ENCODE peak calls at places on chromosomes 7 and 10, in seven cellular contexts. F, K, H, U, J, Z and I are unnamed samples.

GRCh38 chr10:29688230-29688634 is 53.5 kb upstream of the SVIL start:
- DNase-seq in F (no peak), K (no peak), H (no peak), U (no peak), J (no peak), Z (no peak), I (no peak)

GRCh38 chr7:43642897-43643630 is 60.2 kb downstream of the STK17A start:
- DNase-seq in F (no peak), K (no peak), H (no peak), U (no peak), J (no peak), Z (no peak), I (no peak)

GRCh38 chr7:30618961-30619360 is 24.3 kb downstream of the GARS1 start:
- DNase-seq in F (no peak), K (no peak), H (no peak), U (no peak), J (no peak), Z (no peak), I (no peak)

GRCh38 chr7:47154781-47155180 is 427.1 kb downstream of the TNS3 start:
- DNase-seq in F (no peak), K (no peak), H (no peak), U (no peak), J (no peak), Z (no peak), I (no peak)

GRCh38 chr7:152354061-152354460 is 81.7 kb downstream of the KMT2C start:
- DNase-seq in F (no peak), K (no peak), H (no peak), U (no peak), J (no peak), Z (no peak), I (no peak)

GRCh38 chr10:114821915-114822770 is 563 bp downstream of the FHIP2A start:
- DNase-seq in F (no peak), K (peak; percentile 25), H (peak; percentile 46), U (peak; percentile 31), J (peak; percentile 47), Z (no peak), I (peak; percentile 62)

GRCh38 chr10:113965077-113965476 is 78.6 kb upstream of the ADRB1 start:
- DNase-seq in F (no peak), K (no peak), H (no peak), U (no peak), J (no peak), Z (no peak), I (no peak)

GRCh38 chr7:27141138-27141537 is 2.3 kb downstream of the HOXA5 start:
- DNase-seq in F (no peak), K (no peak), H (no peak), U (no peak), J (no peak), Z (no peak), I (no peak)

GRCh38 chr7:122743211-122743610 is 40.5 kb upstream of the RNF148 start:
- DNase-seq in F (no peak), K (no peak), H (no peak), U (no peak), J (no peak), Z (no peak), I (no peak)

GRCh38 chr7:13821152-13821787 is 168.2 kb downstream of the ETV1 start:
- DNase-seq in F (no peak), K (peak; percentile 18), H (no peak), U (no peak), J (no peak), Z (no peak), I (no peak)

GRCh38 chr10:19788075-19788686 is 28.1 kb upstream of the PLXDC2 start:
- DNase-seq in F (no peak), K (peak; percentile 23), H (peak; percentile 57), U (peak; percentile 74), J (no peak), Z (no peak), I (no peak)

DNA sequence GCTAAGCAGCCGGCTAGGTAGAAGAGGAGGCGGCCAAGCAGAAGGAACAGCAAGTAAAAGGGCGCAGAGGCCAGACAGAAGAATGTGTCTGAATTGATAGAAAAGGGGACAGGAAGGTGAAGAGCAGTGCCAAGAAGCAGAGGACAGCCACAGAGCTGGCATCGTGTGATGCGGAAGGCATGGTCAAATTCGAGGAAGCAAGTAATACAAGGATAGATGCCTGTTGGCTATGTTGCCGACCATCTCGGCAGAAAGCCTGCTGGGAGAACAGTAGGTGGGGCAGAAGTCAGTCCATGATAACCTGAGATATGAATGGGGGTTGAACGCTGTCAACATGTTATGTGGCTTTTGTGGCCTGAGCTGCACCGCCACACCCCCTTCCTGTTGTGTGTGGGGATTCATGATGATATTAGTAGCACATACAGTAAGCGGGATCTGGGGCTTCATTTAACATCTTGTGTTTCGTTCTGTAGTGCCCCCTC is 25.7 kb downstream of the ST8SIA6 start:
- DNase-seq in F (no peak), K (peak; percentile 15), H (no peak), U (no peak), J (no peak), Z (no peak), I (no peak)
- TF ChIP-seq POLR2A in F (no peak), K (no peak), H (no peak), U (no peak), J (no peak), Z (no peak), I (no peak)

GRCh38 chr10:132665946-132666732 is 119.8 kb downstream of the NKX6-2 start:
- DNase-seq in F (no peak), K (no peak), H (peak; percentile 71), U (no peak), J (peak; percentile 3), Z (no peak), I (no peak)
- TF ChIP-seq EP300 in F (no peak), K (no peak), H (no peak), U (no peak), J (no peak), Z (no peak), I (no peak)

DNA sequence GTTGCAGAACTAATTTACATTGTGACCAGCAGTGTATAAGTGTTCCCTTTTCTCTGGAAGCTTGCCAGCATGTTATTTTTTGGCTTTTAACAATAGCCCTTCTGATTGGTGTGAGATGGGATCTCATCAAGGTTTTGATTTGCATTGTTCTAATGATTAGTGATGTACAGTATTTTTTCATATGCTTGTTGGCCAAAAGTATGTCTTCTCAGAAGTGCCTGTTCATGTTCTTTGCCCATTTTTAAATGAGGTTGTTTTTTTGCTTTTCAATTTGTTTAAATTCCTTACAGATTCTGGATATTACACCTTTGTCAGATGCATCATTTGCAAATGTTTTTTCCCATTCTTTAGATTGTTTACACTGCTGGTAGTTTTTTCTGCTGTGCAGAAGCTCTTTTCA is 627.0 kb upstream of the CNTNAP2 start:
- DNase-seq in F (no peak), K (no peak), H (no peak), U (no peak), J (no peak), Z (no peak), I (no peak)
- TF ChIP-seq POLR2A in F (no peak), K (no peak), H (no peak), U (no peak), J (no peak), Z (no peak), I (no peak)

DNA sequence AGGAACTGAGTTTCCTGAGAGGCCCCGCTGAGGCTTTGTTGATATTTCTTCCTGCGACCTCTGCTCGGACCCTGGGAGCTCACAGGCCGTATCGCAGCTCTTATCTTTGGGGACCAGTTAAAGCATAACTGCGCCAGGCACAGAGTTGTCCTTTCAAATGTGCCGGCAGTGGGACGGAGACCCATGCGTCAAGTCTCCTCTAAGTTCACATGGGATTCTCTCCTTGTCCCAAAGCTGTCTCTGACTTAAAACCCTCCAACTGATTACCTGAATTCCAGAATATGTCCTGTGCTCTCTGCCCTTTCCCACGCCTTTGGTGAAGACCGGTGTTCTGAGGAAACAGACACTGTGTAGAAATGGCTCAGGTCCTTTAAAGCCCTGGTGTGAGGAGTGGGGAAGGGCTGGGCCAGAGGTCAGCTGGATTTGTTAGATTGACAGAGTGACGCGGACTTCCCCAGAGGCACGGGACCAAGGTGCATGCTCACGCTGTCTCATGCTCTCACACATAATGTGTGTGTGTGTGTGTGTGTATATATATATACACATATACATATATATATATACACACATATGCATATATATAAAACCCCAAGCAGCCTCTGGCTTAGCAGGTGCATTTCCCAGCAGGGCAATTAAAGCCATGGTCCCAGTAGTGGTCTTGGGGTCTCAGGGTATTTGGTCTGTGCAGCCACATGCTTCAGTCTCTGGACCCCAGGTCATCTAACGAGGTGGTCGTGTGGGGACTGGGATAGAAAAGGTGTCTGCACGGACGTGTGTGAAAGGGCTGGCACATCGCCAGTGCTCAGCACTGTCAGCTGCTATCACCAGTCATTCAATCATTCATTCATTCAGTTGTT is 170.0 kb downstream of the EGFR start:
- DNase-seq in F (no peak), K (peak; percentile 25), H (no peak), U (no peak), J (peak; percentile 46), Z (no peak), I (no peak)
- TF ChIP-seq EP300 in F (no peak), K (no peak), H (no peak), U (no peak), J (no peak), Z (no peak), I (no peak)

GRCh38 chr7:39623312-39624201 is at the start of gene RALA:
- DNase-seq in F (peak; percentile 95), K (peak; percentile 95), H (peak; percentile 93), U (peak; percentile 83), J (peak; percentile 92), Z (peak; percentile 48), I (peak; percentile 95)
- TF ChIP-seq POLR2A in F (no peak), K (peak; percentile 85), H (peak; percentile 66), U (peak; percentile 26), J (peak; percentile 65), Z (peak; percentile 96), I (peak; percentile 7)

DNA sequence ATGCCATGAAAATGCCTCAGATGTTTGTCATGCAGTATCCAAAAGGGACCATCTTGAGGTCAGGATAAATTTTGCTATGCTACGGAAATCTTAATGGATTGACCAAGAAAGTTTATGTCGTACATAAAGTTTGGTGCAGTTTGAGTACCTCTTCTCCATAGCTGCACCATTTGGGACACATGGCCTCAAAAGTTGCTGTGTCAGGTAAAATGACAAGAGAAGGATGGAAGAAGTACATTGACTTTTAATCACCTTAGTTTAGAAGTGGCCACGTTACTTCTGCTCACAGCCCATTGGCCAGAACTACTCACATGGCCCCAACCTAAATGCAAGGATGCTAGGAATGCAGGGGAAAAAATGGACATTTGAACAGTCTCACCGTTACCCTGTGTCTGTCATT is 107.4 kb upstream of the NAMPT start:
- DNase-seq in F (no peak), K (no peak), H (no peak), U (no peak), J (no peak), Z (no peak), I (no peak)
- TF ChIP-seq EP300 in F (no peak), K (no peak), H (no peak), U (no peak), J (no peak), Z (no peak), I (no peak)

GRCh38 chr7:95434501-95435421 is at the start of gene PON2:
- DNase-seq in F (no peak), K (peak; percentile 88), H (peak; percentile 97), U (peak; percentile 52), J (peak; percentile 80), Z (peak; percentile 55), I (peak; percentile 88)
- TF ChIP-seq POLR2A in F (no peak), K (peak; percentile 69), H (peak; percentile 88), U (peak; percentile 30), J (peak; percentile 21), Z (peak; percentile 55), I (no peak)

GRCh38 chr10:110497438-110498086 is at the start of gene DUSP5:
- DNase-seq in F (peak; percentile 99), K (peak; percentile 96), H (peak; percentile 93), U (peak; percentile 95), J (peak; percentile 94), Z (peak; percentile 75), I (peak; percentile 95)
- TF ChIP-seq EP300 in F (no peak), K (no peak), H (no peak), U (peak; percentile 40), J (no peak), Z (peak; percentile 13), I (no peak)